ENCODE peak calls at places on chromosome 19, in four cellular contexts. One of them, this sample, is unnamed.

GRCh38 chr19:628168-628567 is 5.2 kb downstream of the POLRMT start:
- DNase-seq in WTC11: peak
- DNase-seq in GM12878: no peak
- DNase-seq in HepG2: no peak
- DNase-seq in this sample: no peak

GRCh38 chr19:18496167-18496979 is 25.5 kb downstream of the ELL start:
- DNase-seq in WTC11: no peak
- DNase-seq in GM12878: no peak
- DNase-seq in HepG2: peak
- DNase-seq in this sample: peak

GRCh38 chr19:55811340-55811739 is 20.5 kb downstream of the NLRP11 start:
- DNase-seq in WTC11: no peak
- DNase-seq in GM12878: no peak
- DNase-seq in HepG2: no peak
- DNase-seq in this sample: no peak

GRCh38 chr19:27776524-27776923 is 1436.4 kb downstream of the UQCRFS1 start:
- DNase-seq in WTC11: no peak
- DNase-seq in GM12878: no peak
- DNase-seq in HepG2: no peak
- DNase-seq in this sample: peak

GRCh38 chr19:38706792-38707511 is 37.3 kb downstream of the CAPN12 start:
- DNase-seq in WTC11: no peak
- DNase-seq in GM12878: no peak
- DNase-seq in HepG2: no peak
- DNase-seq in this sample: no peak

GRCh38 chr19:39351537-39352037 is 9.4 kb downstream of the SAMD4B start:
- DNase-seq in WTC11: no peak
- DNase-seq in GM12878: peak
- DNase-seq in HepG2: no peak
- DNase-seq in this sample: peak

GRCh38 chr19:45498411-45499195 is at the start of gene PPM1N:
- DNase-seq in WTC11: peak
- DNase-seq in GM12878: no peak
- DNase-seq in HepG2: no peak
- DNase-seq in this sample: no peak

GRCh38 chr19:19379527-19379926 is 25.9 kb upstream of the GATAD2A start:
- DNase-seq in WTC11: no peak
- DNase-seq in GM12878: no peak
- DNase-seq in HepG2: no peak
- DNase-seq in this sample: no peak

GRCh38 chr19:19964416-19964815 is 63.7 kb downstream of the ZNF93 start:
- DNase-seq in WTC11: no peak
- DNase-seq in GM12878: no peak
- DNase-seq in HepG2: no peak
- DNase-seq in this sample: no peak

GRCh38 chr19:13212759-13213330 is 62.6 kb downstream of the IER2 start:
- DNase-seq in WTC11: peak
- DNase-seq in GM12878: peak
- DNase-seq in HepG2: peak
- DNase-seq in this sample: peak

GRCh38 chr19:16001481-16002312 is 52.9 kb downstream of the OR10H4 start:
- DNase-seq in WTC11: no peak
- DNase-seq in GM12878: peak
- DNase-seq in HepG2: peak
- DNase-seq in this sample: no peak

GRCh38 chr19:45403781-45404556 is 900 bp downstream of the PPP1R13L start:
- DNase-seq in WTC11: peak
- DNase-seq in GM12878: no peak
- DNase-seq in HepG2: peak
- DNase-seq in this sample: peak

GRCh38 chr19:1634938-1635243 is 17.5 kb downstream of the TCF3 start:
- DNase-seq in WTC11: no peak
- DNase-seq in GM12878: no peak
- DNase-seq in HepG2: no peak
- DNase-seq in this sample: no peak

GRCh38 chr19:19452241-19453128 is 47.0 kb downstream of the GATAD2A start:
- DNase-seq in WTC11: no peak
- DNase-seq in GM12878: no peak
- DNase-seq in HepG2: no peak
- DNase-seq in this sample: no peak

GRCh38 chr19:42410371-42410770 is 16.8 kb downstream of the LIPE start:
- DNase-seq in WTC11: no peak
- DNase-seq in GM12878: no peak
- DNase-seq in HepG2: no peak
- DNase-seq in this sample: no peak

GRCh38 chr19:7505682-7506384 is 10.1 kb upstream of the ZNF358 start:
- DNase-seq in WTC11: peak
- DNase-seq in GM12878: no peak
- DNase-seq in HepG2: no peak
- DNase-seq in this sample: peak
- TF ChIP-seq CREM in WTC11: no peak
- TF ChIP-seq CREM in GM12878: no peak
- TF ChIP-seq CREM in HepG2: no peak
- TF ChIP-seq CREM in this sample: peak

GRCh38 chr19:36041831-36042230 is 9.2 kb upstream of the CLIP3 start:
- DNase-seq in WTC11: no peak
- DNase-seq in GM12878: no peak
- DNase-seq in HepG2: peak
- DNase-seq in this sample: no peak
- TF ChIP-seq CREM in WTC11: no peak
- TF ChIP-seq CREM in GM12878: no peak
- TF ChIP-seq CREM in HepG2: no peak
- TF ChIP-seq CREM in this sample: no peak

DNA sequence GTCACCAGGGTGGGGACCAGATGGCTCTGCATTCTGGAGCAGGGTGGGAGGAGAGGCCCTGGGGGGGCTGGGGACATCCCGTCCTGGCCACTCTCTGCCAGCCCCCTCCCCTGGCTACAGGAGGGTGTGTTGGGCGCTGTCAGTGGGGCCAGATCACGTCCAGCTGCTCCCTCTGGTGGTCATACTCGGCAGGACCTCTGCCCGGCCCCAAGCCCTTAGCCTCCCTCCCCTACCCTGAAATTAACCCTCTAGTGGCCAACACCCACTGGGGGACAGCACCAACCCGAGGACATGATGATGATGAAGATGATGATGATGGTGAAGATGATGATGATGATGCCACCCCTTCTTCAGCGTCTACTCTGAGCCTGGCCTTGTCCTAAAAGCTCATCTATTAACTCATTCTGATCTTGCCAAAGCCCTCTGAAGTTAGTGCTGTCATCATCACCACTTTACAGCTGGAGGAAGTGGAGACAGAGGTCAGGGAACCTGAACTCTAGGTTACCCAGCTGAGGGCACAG is 590 bp upstream of the LGI4 start:
- DNase-seq in WTC11: peak
- DNase-seq in GM12878: no peak
- DNase-seq in HepG2: peak
- DNase-seq in this sample: peak
- TF ChIP-seq CREM in WTC11: no peak
- TF ChIP-seq CREM in GM12878: no peak
- TF ChIP-seq CREM in HepG2: no peak
- TF ChIP-seq CREM in this sample: no peak

GRCh38 chr19:6060600-6061391 is 49.5 kb downstream of the RFX2 start:
- DNase-seq in WTC11: no peak
- DNase-seq in GM12878: no peak
- DNase-seq in HepG2: no peak
- DNase-seq in this sample: peak
- TF ChIP-seq CREM in WTC11: no peak
- TF ChIP-seq CREM in GM12878: no peak
- TF ChIP-seq CREM in HepG2: no peak
- TF ChIP-seq CREM in this sample: peak

GRCh38 chr19:46621191-46622117 is 3.4 kb downstream of the PTGIR start:
- DNase-seq in WTC11: peak
- DNase-seq in GM12878: no peak
- DNase-seq in HepG2: no peak
- DNase-seq in this sample: no peak
- TF ChIP-seq CREM in WTC11: no peak
- TF ChIP-seq CREM in GM12878: no peak
- TF ChIP-seq CREM in HepG2: no peak
- TF ChIP-seq CREM in this sample: peak

DNA sequence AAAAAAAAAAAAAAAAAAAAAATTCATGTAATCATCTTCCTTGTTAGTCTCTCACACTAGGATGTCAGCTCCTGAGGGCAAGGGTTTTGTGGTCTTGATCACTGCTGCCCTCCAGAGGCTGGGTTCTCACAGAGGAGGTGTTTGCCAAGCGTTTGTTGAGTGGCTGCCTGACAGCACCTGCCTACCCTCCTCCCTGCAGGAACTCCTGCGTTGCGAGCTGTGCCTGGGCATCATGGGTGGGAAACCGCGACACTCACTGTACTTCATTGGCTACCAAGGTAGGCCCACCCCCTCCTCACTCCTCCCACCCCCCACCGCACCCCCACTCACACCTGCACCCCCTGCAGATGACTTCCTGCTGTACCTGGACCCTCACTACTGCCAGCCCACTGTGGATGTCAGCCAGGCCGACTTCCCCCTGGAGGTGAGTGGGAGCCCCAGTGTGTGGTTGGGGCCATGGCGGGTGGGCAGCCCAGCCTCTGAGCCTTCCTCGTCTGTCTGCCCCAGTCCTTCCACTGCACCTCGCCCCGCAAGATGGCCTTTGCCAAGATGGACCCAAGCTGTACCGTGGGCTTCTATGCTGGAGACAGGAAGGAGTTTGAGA is 8.1 kb downstream of the ATG4D start:
- DNase-seq in WTC11: peak
- DNase-seq in GM12878: no peak
- DNase-seq in HepG2: no peak
- DNase-seq in this sample: no peak
- TF ChIP-seq CREM in WTC11: no peak
- TF ChIP-seq CREM in GM12878: no peak
- TF ChIP-seq CREM in HepG2: no peak
- TF ChIP-seq CREM in this sample: no peak

DNA sequence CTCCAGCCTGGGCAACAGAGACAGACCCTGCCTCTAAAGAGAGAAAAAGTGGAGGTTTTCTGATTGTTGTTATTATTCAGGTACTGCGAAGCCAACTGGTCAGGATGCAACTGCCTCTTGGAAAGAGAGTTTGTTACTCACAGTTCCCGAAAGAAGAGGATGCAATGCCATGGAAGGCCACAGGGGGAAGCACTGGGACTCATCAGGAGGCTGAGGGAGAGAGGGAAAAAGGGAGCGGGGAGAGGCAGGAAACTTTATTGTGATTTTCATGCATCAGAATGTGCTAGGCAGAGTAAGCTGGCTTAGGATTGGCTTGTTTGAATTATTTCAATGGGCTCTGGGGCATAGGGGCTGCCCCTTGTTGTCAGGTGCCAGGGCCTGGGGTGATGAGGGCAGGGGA is 27.6 kb downstream of the MYO9B start:
- DNase-seq in WTC11: peak
- DNase-seq in GM12878: no peak
- DNase-seq in HepG2: peak
- DNase-seq in this sample: peak
- TF ChIP-seq CREM in WTC11: no peak
- TF ChIP-seq CREM in GM12878: no peak
- TF ChIP-seq CREM in HepG2: no peak
- TF ChIP-seq CREM in this sample: no peak

GRCh38 chr19:30304540-30304939 is 67.6 kb upstream of the ZNF536 start:
- DNase-seq in WTC11: no peak
- DNase-seq in GM12878: no peak
- DNase-seq in HepG2: no peak
- DNase-seq in this sample: no peak

GRCh38 chr19:30309983-30310805 is 62.0 kb upstream of the ZNF536 start:
- DNase-seq in WTC11: no peak
- DNase-seq in GM12878: no peak
- DNase-seq in HepG2: no peak
- DNase-seq in this sample: no peak

GRCh38 chr19:30310806-30311121 is 61.4 kb upstream of the ZNF536 start:
- DNase-seq in WTC11: no peak
- DNase-seq in GM12878: no peak
- DNase-seq in HepG2: no peak
- DNase-seq in this sample: no peak

GRCh38 chr19:30305346-30306060 is 66.7 kb upstream of the ZNF536 start:
- DNase-seq in WTC11: no peak
- DNase-seq in GM12878: no peak
- DNase-seq in HepG2: no peak
- DNase-seq in this sample: no peak

DNA sequence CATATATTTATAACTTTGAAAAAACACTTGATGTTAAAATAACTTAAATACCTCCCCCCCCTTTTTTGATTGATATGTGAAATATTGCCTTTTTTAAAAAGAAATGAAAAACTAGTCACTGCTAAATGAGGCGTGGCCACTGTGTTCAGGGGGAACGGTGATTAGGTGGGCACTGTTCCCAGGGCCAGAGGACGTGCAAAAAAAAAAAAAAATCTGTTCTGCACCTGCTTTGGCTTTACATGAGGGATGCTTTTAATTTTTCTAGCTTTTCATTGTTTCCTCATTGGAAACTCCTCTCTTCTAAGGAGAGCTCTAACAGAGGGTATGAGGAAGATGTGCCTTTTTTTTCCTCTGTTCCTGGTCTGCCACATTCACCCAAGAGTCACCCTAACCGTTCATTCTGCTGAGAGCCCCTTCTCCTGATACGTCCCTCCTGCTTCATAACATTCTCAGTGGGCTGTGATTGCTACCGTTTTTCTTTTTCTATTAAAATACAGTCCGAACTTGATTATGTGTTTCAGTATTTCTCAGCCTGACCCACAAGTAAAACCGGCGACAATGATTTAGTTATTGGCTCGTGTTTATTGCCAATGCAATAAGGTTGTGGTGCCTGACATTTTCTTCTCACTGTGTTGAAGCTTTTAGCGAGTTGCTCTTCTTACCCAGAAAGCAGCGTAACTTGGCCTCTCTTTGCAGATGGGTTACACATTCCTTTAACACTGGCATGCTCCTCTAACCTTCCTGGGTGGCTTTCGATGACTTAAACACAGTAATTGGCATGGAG is 64.8 kb upstream of the ZNF536 start:
- DNase-seq in WTC11: no peak
- DNase-seq in GM12878: no peak
- DNase-seq in HepG2: no peak
- DNase-seq in this sample: no peak
- TF ChIP-seq CREM in WTC11: no peak
- TF ChIP-seq CREM in GM12878: no peak
- TF ChIP-seq CREM in HepG2: no peak
- TF ChIP-seq CREM in this sample: no peak

GRCh38 chr19:32354345-32354744 is 8.9 kb downstream of the ZNF507 start:
- DNase-seq in WTC11: no peak
- DNase-seq in GM12878: no peak
- DNase-seq in HepG2: no peak
- DNase-seq in this sample: no peak

GRCh38 chr19:32349724-32350475 is 4.5 kb downstream of the ZNF507 start:
- DNase-seq in WTC11: no peak
- DNase-seq in GM12878: no peak
- DNase-seq in HepG2: no peak
- DNase-seq in this sample: no peak

GRCh38 chr19:32350492-32350891 is 5.1 kb downstream of the ZNF507 start:
- DNase-seq in WTC11: no peak
- DNase-seq in GM12878: no peak
- DNase-seq in HepG2: peak
- DNase-seq in this sample: no peak

GRCh38 chr19:32355309-32355708 is 9.9 kb downstream of the ZNF507 start:
- DNase-seq in WTC11: no peak
- DNase-seq in GM12878: no peak
- DNase-seq in HepG2: no peak
- DNase-seq in this sample: no peak

GRCh38 chr19:32351807-32352630 is 6.6 kb downstream of the ZNF507 start:
- DNase-seq in WTC11: no peak
- DNase-seq in GM12878: no peak
- DNase-seq in HepG2: no peak
- DNase-seq in this sample: no peak
- TF ChIP-seq CREM in WTC11: no peak
- TF ChIP-seq CREM in GM12878: no peak
- TF ChIP-seq CREM in HepG2: no peak
- TF ChIP-seq CREM in this sample: no peak

This sample was measured in K562.